ENCODE peak calls at places on chromosomes 4 and X, in six cellular contexts. J, A, L, U, F and G are unnamed samples.

GRCh38 chr4:26589699-26590098 is 5.8 kb downstream of the TBC1D19 start:
- DNase-seq in J (no peak), A (no peak), L (no peak), U (no peak), F (no peak), G (no peak)

GRCh38 chr4:119623025-119623424 is 5.6 kb downstream of the PDE5A start:
- DNase-seq in J (no peak), A (no peak), L (no peak), U (no peak), F (no peak), G (no peak)

GRCh38 chr4:16439003-16439402 is 212.7 kb upstream of the TAPT1 start:
- DNase-seq in J (no peak), A (no peak), L (no peak), U (no peak), F (no peak), G (no peak)

GRCh38 chrX:115367956-115368355 is 78.4 kb downstream of the LUZP4 start:
- DNase-seq in J (no peak), A (no peak), L (no peak), U (no peak), F (no peak), G (no peak)

GRCh38 chr4:18938343-18939109 is 917.0 kb upstream of the LCORL start:
- DNase-seq in J (no peak), A (no peak), L (no peak), U (no peak), F (no peak), G (no peak)

GRCh38 chr4:45147866-45148265 is 421.5 kb upstream of the GNPDA2 start:
- DNase-seq in J (no peak), A (no peak), L (no peak), U (no peak), F (no peak), G (no peak)

GRCh38 chr4:113316879-113317278 is 267.4 kb downstream of the ANK2 start:
- DNase-seq in J (no peak), A (no peak), L (no peak), U (peak), F (no peak), G (no peak)

GRCh38 chr4:155529197-155529596 is 137.5 kb upstream of the GUCY1A1 start:
- DNase-seq in J (no peak), A (no peak), L (no peak), U (no peak), F (no peak), G (peak)

GRCh38 chr4:154519214-154519613 is 27.6 kb upstream of the DCHS2 start:
- DNase-seq in J (no peak), A (no peak), L (no peak), U (no peak), F (no peak), G (no peak)

GRCh38 chr4:66640216-66640615 is 905.1 kb downstream of the CENPC start:
- DNase-seq in J (no peak), A (no peak), L (no peak), U (no peak), F (no peak), G (no peak)

GRCh38 chr4:65893957-65894755 is 223.9 kb upstream of the EPHA5 start:
- DNase-seq in J (no peak), A (no peak), L (no peak), U (no peak), F (no peak), G (no peak)

GRCh38 chrX:50747471-50747900 is 66.5 kb downstream of the SHROOM4 start:
- DNase-seq in J (no peak), A (no peak), L (no peak), U (no peak), F (no peak), G (peak)

GRCh38 chrX:16696956-16697355 is 15.5 kb downstream of the CTPS2 start:
- DNase-seq in J (no peak), A (no peak), L (no peak), U (no peak), F (no peak), G (no peak)

GRCh38 chr4:112145820-112146813 is 863 bp downstream of the FAM241A start:
- DNase-seq in J (no peak), A (peak), L (peak), U (peak), F (peak), G (peak)

GRCh38 chrX:34848281-34848680 is 94.3 kb upstream of the FAM47B start:
- DNase-seq in J (no peak), A (no peak), L (no peak), U (no peak), F (no peak), G (no peak)

GRCh38 chr4:4941741-4942140 is 77.5 kb downstream of the CYTL1 start:
- DNase-seq in J (no peak), A (no peak), L (peak), U (no peak), F (no peak), G (no peak)

GRCh38 chr4:41538017-41538733 is at the start of gene LIMCH1:
- DNase-seq in J (peak), A (peak), L (peak), U (no peak), F (peak), G (no peak)

GRCh38 chr4:185718578-185719492 is 93.2 kb downstream of the SORBS2 start:
- DNase-seq in J (no peak), A (no peak), L (no peak), U (no peak), F (no peak), G (no peak)

GRCh38 chrX:115260330-115260729 is 26.4 kb upstream of the LRCH2 start:
- DNase-seq in J (no peak), A (no peak), L (no peak), U (no peak), F (no peak), G (no peak)

GRCh38 chrX:12955882-12956703 is 18.8 kb upstream of the TMSB4X start:
- DNase-seq in J (no peak), A (peak), L (no peak), U (no peak), F (no peak), G (peak)
- TF ChIP-seq POLR2A in J (no peak), A (no peak), L (no peak), U (peak), F (peak), G (peak)

GRCh38 chrX:36957425-36958328 is 50.5 kb upstream of the FAM47C start:
- DNase-seq in J (no peak), A (no peak), L (peak), U (no peak), F (no peak), G (peak)
- TF ChIP-seq POLR2A in J (no peak), A (no peak), L (no peak), U (no peak), F (no peak), G (no peak)

GRCh38 chr4:127881565-127881869 is 824 bp downstream of the PLK4 start:
- DNase-seq in J (no peak), A (no peak), L (no peak), U (peak), F (no peak), G (no peak)
- TF ChIP-seq POLR2A in J (no peak), A (no peak), L (no peak), U (no peak), F (no peak), G (no peak)

DNA sequence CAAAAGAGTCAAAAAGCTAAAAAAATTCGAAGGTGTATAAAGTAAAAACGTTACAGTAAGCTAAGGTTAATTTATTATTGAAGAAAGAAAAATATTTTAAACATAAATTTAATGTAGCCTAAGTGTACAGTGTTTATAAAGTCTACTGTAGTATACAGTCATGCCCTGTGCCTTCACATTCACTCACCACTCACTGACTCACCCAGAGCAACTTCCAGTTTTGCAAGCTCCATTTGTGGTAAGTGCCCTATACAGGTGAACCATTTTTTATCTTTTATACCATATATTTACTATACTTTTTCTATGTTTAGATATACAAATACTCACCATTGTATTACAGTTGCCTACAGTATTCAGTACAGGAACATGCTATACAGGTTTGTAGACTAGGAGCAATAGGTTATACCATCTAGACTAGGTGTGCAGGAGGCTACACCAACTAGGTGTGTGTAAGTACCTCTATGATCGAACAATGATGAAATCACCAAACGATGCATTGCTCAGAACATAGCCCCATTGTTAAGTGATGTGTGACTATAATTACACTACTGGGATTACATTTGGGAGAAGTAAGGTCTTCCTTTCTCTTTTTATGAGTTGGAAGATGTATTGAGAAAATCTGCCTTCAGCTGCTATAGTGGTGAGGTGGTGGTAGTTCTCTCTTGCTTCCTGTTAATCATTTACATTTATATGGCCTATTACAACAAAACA is 27.2 kb downstream of the TMSB4X start:
- DNase-seq in J (no peak), A (no peak), L (no peak), U (no peak), F (no peak), G (no peak)
- TF ChIP-seq POLR2A in J (no peak), A (no peak), L (no peak), U (no peak), F (no peak), G (no peak)

DNA sequence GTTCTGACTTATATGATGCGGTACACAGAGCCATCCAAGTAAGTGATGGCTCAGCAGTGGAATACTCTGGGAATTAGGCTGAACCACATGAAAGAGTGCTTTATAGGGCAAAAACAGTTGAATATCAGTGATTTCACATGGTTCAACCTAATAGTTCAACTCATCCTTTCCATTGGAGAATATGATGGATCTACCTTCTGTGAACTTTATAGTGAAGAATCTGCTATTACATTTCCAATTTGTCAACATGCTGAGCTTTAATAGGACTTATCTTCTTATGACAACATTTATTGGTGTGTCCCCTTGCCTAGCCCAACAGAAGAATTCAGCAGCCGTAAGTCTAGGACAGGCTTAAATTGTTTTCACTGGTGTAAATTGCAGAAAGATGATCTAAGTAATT is 15.4 kb upstream of the AFP start:
- DNase-seq in J (no peak), A (no peak), L (no peak), U (no peak), F (no peak), G (no peak)
- TF ChIP-seq POLR2A in J (no peak), A (no peak), L (no peak), U (no peak), F (no peak), G (no peak)

GRCh38 chrX:129980540-129981206 is 1.8 kb upstream of the BCORL1 start:
- DNase-seq in J (no peak), A (peak), L (peak), U (no peak), F (peak), G (peak)
- TF ChIP-seq POLR2A in J (no peak), A (peak), L (no peak), U (no peak), F (peak), G (no peak)

DNA sequence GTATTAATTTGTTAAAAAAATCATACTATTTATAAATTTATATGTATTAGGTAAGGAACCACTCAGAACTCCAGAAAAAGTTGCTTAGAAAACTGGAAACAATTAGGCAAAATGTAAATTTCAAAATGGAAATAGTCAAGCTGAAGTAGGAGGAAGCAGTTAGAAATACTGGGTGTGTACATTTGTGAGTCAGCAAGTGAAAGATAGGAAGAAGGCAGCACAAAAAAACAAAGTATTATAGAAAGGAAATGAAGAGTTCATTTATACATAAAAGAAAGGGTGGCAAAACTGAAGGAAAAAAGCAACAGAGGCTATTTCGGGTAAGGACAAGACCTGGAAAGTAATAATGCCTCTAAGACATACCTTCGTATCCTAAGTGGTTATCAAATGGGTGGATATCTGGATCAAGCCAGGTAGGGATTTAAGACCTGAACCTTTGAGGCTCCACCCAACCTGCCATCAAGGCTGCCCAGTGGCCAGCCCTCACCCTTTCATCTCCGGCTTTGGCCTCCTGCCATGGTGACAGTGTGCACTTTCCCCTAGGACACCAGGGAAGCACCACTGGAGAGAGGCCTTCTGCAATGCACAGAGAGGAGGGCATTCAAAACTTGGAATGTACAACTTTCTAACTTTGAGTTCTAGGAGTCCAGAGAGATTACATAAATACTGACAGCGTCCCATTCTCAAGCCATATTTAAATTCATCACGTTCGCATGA is at the start of gene LRRC66:
- DNase-seq in J (no peak), A (no peak), L (no peak), U (no peak), F (no peak), G (no peak)
- TF ChIP-seq POLR2A in J (no peak), A (no peak), L (no peak), U (no peak), F (no peak), G (no peak)

GRCh38 chr4:48779095-48779997 is 733 bp downstream of the FRYL start:
- DNase-seq in J (peak), A (peak), L (peak), U (peak), F (peak), G (peak)

GRCh38 chr4:48780867-48781219 is 764 bp upstream of the FRYL start:
- DNase-seq in J (no peak), A (peak), L (peak), U (no peak), F (no peak), G (peak)

GRCh38 chr4:48778431-48779094 is 1.5 kb downstream of the FRYL start:
- DNase-seq in J (no peak), A (no peak), L (no peak), U (no peak), F (peak), G (peak)

GRCh38 chr4:48781968-48782367 is 1.9 kb upstream of the FRYL start:
- DNase-seq in J (no peak), A (no peak), L (no peak), U (no peak), F (no peak), G (no peak)

GRCh38 chr4:48779998-48780866 is at the start of gene FRYL:
- DNase-seq in J (peak), A (peak), L (peak), U (peak), F (peak), G (peak)
- TF ChIP-seq POLR2A in J (no peak), A (peak), L (no peak), U (peak), F (peak), G (peak)

GRCh38 chr4:53003959-53004358 is 141.8 kb downstream of the RASL11B start:
- DNase-seq in J (no peak), A (no peak), L (no peak), U (no peak), F (no peak), G (no peak)

GRCh38 chr4:53005808-53006207 is 143.7 kb downstream of the RASL11B start:
- DNase-seq in J (no peak), A (no peak), L (no peak), U (no peak), F (no peak), G (no peak)

GRCh38 chr4:53007024-53007423 is 144.9 kb downstream of the RASL11B start:
- DNase-seq in J (no peak), A (no peak), L (no peak), U (no peak), F (no peak), G (no peak)

GRCh38 chr4:53004497-53005148 is 142.5 kb downstream of the RASL11B start:
- DNase-seq in J (no peak), A (no peak), L (no peak), U (no peak), F (no peak), G (no peak)

DNA sequence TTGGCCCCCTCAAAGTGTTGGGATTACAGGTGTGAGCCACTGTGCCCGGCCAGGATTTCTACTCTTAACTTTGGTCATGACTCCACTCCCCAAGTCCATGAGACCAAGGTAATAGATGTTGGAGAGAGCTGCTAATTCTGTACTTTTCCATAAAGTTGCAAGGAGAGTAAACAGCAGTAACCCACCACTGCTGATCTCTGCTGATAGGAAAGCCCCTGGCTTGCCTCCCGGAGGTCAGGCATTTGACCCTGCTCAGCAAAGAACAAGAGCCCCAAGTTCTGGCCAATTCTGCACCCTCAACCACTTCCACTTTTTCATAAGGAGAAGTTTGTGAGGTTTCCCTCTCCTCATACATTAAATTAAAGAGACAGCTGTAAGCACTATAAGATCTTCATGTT is 143.0 kb downstream of the RASL11B start:
- DNase-seq in J (no peak), A (no peak), L (no peak), U (no peak), F (no peak), G (no peak)
- TF ChIP-seq POLR2A in J (no peak), A (no peak), L (no peak), U (no peak), F (no peak), G (no peak)

GRCh38 chrX:150365051-150365952 is 2.2 kb downstream of the MAMLD1 start:
- DNase-seq in J (no peak), A (peak), L (peak), U (peak), F (no peak), G (peak)
- TF ChIP-seq POLR2A in J (no peak), A (peak), L (no peak), U (no peak), F (no peak), G (no peak)